ENCODE peak calls at places on chromosomes 5 and 9, in four cellular contexts. D is IMR-90, E is uterus, T is body of pancreas. A is an unnamed sample.
A peak's percentile ranks its signal among the peaks of the same experiment; 100 is the strongest.

GRCh38 chr5:177447066-177447610 is 524 bp downstream of the PRR7 start:
- DNase-seq in D (peak; percentile 25), E (no peak), T (peak; percentile 70), A (peak; percentile 78)

GRCh38 chr9:101354143-101354764 is 30.6 kb downstream of the BAAT start:
- DNase-seq in D (no peak), E (no peak), T (no peak), A (no peak)

GRCh38 chr9:37994639-37995347 is 74.2 kb downstream of the SHB start:
- DNase-seq in D (peak; percentile 88), E (peak; percentile 39), T (peak; percentile 71), A (peak; percentile 76)

GRCh38 chr9:35958104-35958825 is at the start of gene OR2S2:
- DNase-seq in D (peak; percentile 26), E (no peak), T (no peak), A (peak; percentile 2)

GRCh38 chr9:97811534-97812246 is 41.3 kb upstream of the FOXE1 start:
- DNase-seq in D (peak; percentile 63), E (no peak), T (no peak), A (peak; percentile 15)

GRCh38 chr5:31130682-31131081 is 62.8 kb upstream of the CDH6 start:
- DNase-seq in D (no peak), E (no peak), T (no peak), A (no peak)

GRCh38 chr9:105835721-105836120 is 141.4 kb downstream of the TMEM38B start:
- DNase-seq in D (peak; percentile 5), E (no peak), T (peak; percentile 9), A (no peak)

GRCh38 chr5:43336159-43336558 is 22.9 kb upstream of the HMGCS1 start:
- DNase-seq in D (no peak), E (no peak), T (no peak), A (peak; percentile 48)

GRCh38 chr9:130692365-130692764 is 1.2 kb upstream of the EXOSC2 start:
- DNase-seq in D (no peak), E (no peak), T (no peak), A (no peak)

GRCh38 chr5:146185161-146185560 is 2.7 kb upstream of the LARS1 start:
- DNase-seq in D (peak; percentile 23), E (no peak), T (no peak), A (peak; percentile 30)

GRCh38 chr9:133004091-133005072 is 25.9 kb downstream of the GFI1B start:
- DNase-seq in D (no peak), E (no peak), T (no peak), A (peak; percentile 87)

GRCh38 chr5:69368458-69369368 is 607 bp downstream of the AK6 start:
- DNase-seq in D (peak; percentile 54), E (peak; percentile 17), T (no peak), A (peak; percentile 62)

GRCh38 chr9:37503736-37504135 is 18.0 kb downstream of the POLR1E start:
- DNase-seq in D (peak; percentile 16), E (no peak), T (no peak), A (peak; percentile 44)

GRCh38 chr9:74953235-74953741 is 576 bp upstream of the C9orf40 start:
- DNase-seq in D (no peak), E (no peak), T (no peak), A (peak; percentile 8)

GRCh38 chr5:172216345-172216744 is 22.4 kb downstream of the EFCAB9 start:
- DNase-seq in D (peak; percentile 11), E (no peak), T (no peak), A (no peak)

GRCh38 chr5:39713224-39713911 is 288.6 kb upstream of the DAB2 start:
- DNase-seq in D (peak; percentile 2), E (no peak), T (no peak), A (peak; percentile 90)

GRCh38 chr5:167653645-167654106 is 637.8 kb upstream of the WWC1 start:
- DNase-seq in D (peak; percentile 30), E (no peak), T (no peak), A (no peak)

GRCh38 chr9:135745686-135746324 is 43.8 kb downstream of the KCNT1 start:
- DNase-seq in D (no peak), E (no peak), T (no peak), A (no peak)

GRCh38 chr9:135745189-135745588 is 43.2 kb downstream of the KCNT1 start:
- DNase-seq in D (no peak), E (no peak), T (no peak), A (no peak)

GRCh38 chr9:135744333-135745070 is 42.5 kb downstream of the KCNT1 start:
- DNase-seq in D (no peak), E (no peak), T (no peak), A (no peak)

GRCh38 chr9:135747311-135747710 is 45.3 kb downstream of the KCNT1 start:
- DNase-seq in D (no peak), E (no peak), T (no peak), A (no peak)

DNA sequence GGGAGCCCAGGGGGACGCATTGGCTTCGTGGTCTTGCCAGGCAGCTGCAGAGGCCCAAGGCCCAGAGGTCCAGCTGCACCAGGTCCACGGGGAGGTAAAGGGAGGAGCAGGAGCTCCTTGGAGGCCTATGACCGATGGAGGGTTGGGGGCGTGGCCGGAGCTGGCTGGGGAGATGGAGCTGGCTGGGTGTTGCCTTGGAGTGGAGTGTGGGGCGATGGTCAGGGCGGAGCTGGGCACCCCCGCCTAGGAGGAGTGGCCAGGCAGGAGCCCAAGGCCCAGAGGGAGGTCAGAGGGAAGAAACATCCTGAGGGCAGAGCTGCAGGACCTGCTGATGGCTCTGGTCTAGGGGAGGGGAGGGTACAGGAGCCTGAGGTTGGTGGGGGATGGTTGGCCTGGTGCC is 44.6 kb downstream of the KCNT1 start:
- DNase-seq in D (no peak), E (no peak), T (no peak), A (no peak)
- H3K4me3 ChIP-seq in D (no peak overlapping the region), E (no peak overlapping the region), T (no peak overlapping the region), A (no peak overlapping the region)

GRCh38 chr5:51816427-51816826 is 433.2 kb downstream of the ISL1 start:
- DNase-seq in D (no peak), E (no peak), T (no peak), A (no peak)

GRCh38 chr5:51821697-51822096 is 438.4 kb downstream of the ISL1 start:
- DNase-seq in D (no peak), E (no peak), T (no peak), A (no peak)
- TF ChIP-seq POLR2A in D (no peak), E (no peak), T (no peak), A (no peak)

GRCh38 chr5:142748568-142749249 is 21.5 kb upstream of the ARHGAP26 start:
- DNase-seq in D (no peak), E (no peak), T (peak; percentile 62), A (peak; percentile 54)
- TF ChIP-seq CTCF in D (peak; percentile 16), E (peak; percentile 36), T (peak; percentile 44), A (peak; percentile 48)

DNA sequence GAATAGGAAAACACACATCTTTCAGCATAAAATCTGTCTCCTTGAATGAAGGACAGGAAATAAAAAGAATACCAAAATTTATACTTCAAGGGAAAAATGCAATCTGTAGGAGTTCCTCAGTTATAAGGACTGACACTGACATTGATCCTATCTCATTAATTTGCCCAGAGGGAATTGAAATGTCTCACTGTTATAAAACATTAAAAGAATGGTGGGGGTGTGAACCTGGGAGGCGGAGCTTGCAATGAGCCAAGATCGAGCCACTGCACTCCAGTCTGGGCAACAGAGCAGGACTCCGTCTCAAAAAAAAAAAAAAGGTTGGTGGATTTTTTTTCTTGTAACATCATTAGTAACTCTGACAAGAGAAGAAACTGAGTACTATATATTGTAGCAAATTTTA is 60.8 kb downstream of the TTLL11 start:
- DNase-seq in D (no peak), E (no peak), T (no peak), A (no peak)
- H3K4me3 ChIP-seq in D (no peak overlapping the region), E (no peak overlapping the region), T (no peak overlapping the region), A (no peak overlapping the region)

DNA sequence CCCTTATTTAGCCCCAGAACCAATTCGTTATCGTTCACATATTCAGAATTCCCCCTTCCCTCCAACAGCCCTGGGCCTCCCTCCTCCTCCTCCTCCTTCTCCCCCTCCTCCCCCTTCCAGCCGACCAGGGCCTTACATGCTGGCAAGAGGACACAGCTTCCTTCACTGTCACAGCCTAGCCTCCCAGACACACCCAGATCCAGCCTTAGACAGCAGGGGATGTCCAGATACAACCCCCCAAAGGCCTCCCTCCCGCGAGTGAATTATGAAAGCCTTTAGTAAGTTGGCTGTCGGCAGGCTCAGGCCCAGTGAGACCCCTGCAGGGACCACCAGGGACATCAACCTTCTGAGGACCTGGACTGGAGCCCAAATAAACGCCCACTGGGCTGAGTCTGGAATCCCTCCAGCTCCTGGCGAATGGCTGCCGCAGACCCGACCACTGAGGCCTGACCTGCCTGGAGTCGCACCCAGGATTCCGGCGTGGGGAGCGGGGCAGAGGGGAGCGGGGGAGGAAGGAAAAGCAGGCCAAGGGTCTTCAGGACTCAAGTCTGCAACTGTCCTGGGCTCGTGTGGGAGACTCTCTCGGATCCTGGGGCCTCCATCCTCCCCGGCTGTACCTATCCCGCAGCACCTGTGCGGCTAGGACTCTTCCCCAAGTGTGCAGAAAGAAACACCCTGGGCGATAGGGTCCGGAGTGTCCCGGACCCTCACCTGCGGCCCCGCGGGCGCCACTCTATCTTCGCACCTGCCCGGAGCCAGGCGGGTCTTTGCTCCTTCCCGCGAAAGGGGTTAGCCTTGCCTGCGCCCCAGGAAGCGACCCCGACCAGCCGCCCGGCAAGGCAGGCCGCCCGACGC is 735 bp downstream of the SEPTIN8 start:
- DNase-seq in D (no peak), E (no peak), T (peak; percentile 37), A (peak; percentile 39)
- TF ChIP-seq POLR2A in D (no peak), E (no peak), T (no peak), A (no peak)

GRCh38 chr9:95096381-95096780 is 221.1 kb downstream of the FANCC start:
- DNase-seq in D (no peak), E (no peak), T (no peak), A (no peak)
- TF ChIP-seq CTCF in D (no peak), E (no peak), T (no peak), A (no peak)

DNA sequence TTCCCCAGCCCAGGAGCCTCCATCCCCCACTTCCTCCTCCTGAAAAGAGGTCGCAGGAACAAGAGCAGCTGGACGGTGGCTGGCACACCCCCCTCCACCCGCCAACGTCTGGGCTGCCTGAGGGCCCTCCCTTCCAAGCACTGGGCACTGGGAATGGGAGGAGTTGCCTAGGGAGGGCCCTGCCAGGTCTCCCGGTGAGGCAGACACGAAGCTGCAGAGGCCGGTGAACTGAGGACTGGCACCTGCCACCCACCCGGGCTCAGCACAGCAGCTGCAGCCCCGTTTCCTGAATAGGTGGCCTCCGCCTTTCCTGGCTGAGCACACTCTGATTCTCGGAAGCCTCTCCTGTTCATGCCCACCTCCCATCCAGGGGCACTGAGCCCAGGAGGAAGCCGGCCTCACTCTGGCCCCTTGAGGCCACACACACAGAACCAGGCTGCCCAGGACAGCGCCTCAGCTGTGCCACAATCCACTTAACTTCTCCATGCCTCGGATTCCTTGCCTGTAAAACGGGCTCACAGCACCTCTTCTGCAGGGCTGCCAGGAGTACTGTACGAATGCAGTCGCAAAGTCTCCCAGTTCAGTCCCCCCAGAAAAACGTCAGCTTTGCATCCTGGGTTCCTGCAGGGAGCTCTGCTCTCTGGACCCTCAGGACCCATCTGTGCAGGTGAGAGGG is 1.3 kb downstream of the NPDC1 start:
- DNase-seq in D (no peak), E (peak; percentile 52), T (peak; percentile 84), A (no peak)
- H3K4me3 ChIP-seq in D (peak overlapping the region; percentile 63), E (peak overlapping the region; percentile 42), T (no peak overlapping the region), A (no peak overlapping the region)

DNA sequence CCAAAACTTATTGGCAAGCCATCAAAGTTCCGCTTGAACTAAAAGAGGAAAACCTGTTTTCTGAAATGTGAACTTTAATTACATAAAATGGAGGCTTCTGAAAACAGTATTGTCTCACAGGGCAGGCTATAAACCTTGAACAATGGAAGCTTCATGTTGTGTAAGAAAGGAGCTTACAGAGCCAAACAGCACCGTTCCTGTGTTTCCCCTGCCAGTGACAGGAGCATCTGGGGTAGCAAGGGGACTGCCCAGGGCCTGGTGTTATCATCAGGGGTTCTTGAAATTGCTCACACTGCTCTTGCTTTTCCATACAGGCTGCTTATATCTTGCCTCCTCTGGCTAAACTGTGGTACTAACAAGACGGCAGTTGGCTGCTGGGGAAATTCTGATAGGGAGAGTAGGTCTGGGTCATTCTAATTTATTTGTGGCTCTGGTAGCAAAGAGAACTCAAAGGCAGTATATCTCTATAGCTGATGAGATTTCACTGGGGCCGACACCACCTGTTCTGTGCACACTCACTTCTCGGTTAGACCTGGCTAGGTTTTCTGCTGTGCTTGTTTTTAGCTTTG is 40.4 kb downstream of the BASP1 start:
- DNase-seq in D (peak; percentile 22), E (no peak), T (no peak), A (no peak)
- TF ChIP-seq POLR2A in D (no peak), E (no peak), T (no peak), A (no peak)